ENCODE peak calls at places on chromosomes 2 and 18, in six cellular contexts. D is GM12878, T is HepG2, U is K562, C is GM12891, B is H1. Z is an unnamed sample.

GRCh38 chr2:2107627-2108026 is 223.4 kb downstream of the MYT1L start:
- DNase-seq in T (no peak), C (no peak), D (no peak), B (no peak), U (no peak), Z (no peak)

GRCh38 chr2:10889741-10890215 is 22.0 kb upstream of the KCNF1 start:
- DNase-seq in B (no peak), T (no peak), U (no peak), D (no peak), C (no peak), Z (no peak)

GRCh38 chr2:70855679-70856078 is 20.1 kb upstream of the CD207 start:
- DNase-seq in T (no peak), B (no peak), C (no peak), U (no peak), D (no peak), Z (no peak)

GRCh38 chr2:75153221-75153620 is 46.1 kb downstream of the TACR1 start:
- DNase-seq in C (no peak), U (no peak), B (no peak), D (no peak), T (peak), Z (no peak)

GRCh38 chr18:12271376-12272235 is 17.4 kb downstream of the CIDEA start:
- DNase-seq in C (peak), D (peak), T (peak), U (peak), B (no peak), Z (peak)

GRCh38 chr2:118310878-118311442 is 222.7 kb downstream of the INSIG2 start:
- DNase-seq in B (no peak), U (peak), T (no peak), D (no peak), C (no peak), Z (peak)

GRCh38 chr2:34524115-34524514 is 925.0 kb upstream of the FAM98A start:
- DNase-seq in U (no peak), C (no peak), B (no peak), D (no peak), T (no peak), Z (no peak)

GRCh38 chr2:26653207-26654060 is 12.3 kb upstream of the CIB4 start:
- DNase-seq in C (no peak), T (no peak), D (no peak), B (no peak), U (no peak), Z (no peak)

GRCh38 chr18:80009661-80010550 is 21.5 kb upstream of the TXNL4A start:
- DNase-seq in T (no peak), D (no peak), C (no peak), B (no peak), U (no peak), Z (no peak)

GRCh38 chr2:72134997-72135800 is 12.5 kb downstream of the CYP26B1 start:
- DNase-seq in D (no peak), U (no peak), B (no peak), T (no peak), C (no peak), Z (no peak)

GRCh38 chr2:223897669-223898314 is 47.3 kb downstream of the WDFY1 start:
- DNase-seq in B (no peak), D (no peak), C (no peak), T (no peak), U (no peak), Z (no peak)

GRCh38 chr2:212892193-212892592 is 259.2 kb downstream of the IKZF2 start:
- DNase-seq in U (no peak), T (peak), B (no peak), C (no peak), D (no peak), Z (no peak)

GRCh38 chr2:27262379-27263286 is at the start of gene SLC30A3:
- DNase-seq in B (no peak), U (peak), D (no peak), C (peak), T (no peak), Z (peak)

GRCh38 chr2:187842978-187843847 is 289.0 kb upstream of the TFPI start:
- DNase-seq in U (peak), T (peak), B (no peak), C (no peak), D (no peak), Z (no peak)

GRCh38 chr18:55093808-55094207 is 134.5 kb upstream of the CCDC68 start:
- DNase-seq in C (no peak), T (no peak), U (no peak), D (no peak), B (no peak), Z (no peak)

GRCh38 chr18:55089595-55089994 is 130.3 kb upstream of the CCDC68 start:
- DNase-seq in T (no peak), U (no peak), C (no peak), B (no peak), D (no peak), Z (no peak)

GRCh38 chr18:55090566-55091187 is 131.4 kb upstream of the CCDC68 start:
- DNase-seq in D (no peak), B (no peak), C (no peak), T (no peak), U (no peak), Z (no peak)

GRCh38 chr18:55093295-55093694 is 134.0 kb upstream of the CCDC68 start:
- DNase-seq in T (no peak), U (no peak), C (no peak), B (no peak), D (no peak), Z (no peak)

DNA sequence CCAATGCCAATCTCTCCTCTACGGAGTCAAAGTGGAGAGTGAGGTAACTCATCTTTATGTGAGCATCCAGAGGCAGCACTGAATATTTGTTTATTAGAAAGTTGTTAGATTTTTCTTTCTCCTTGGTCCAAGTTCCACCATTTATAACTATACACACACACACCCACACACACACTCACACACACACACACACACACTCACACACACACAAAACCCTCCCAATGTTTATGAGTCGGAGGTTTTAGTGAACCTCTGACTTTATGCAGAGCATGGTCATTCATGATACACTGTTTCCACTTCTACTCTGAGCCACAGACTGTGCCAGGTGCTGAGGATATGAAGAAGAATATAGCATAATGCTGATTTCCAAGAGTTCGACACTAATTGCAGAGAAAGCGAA is 132.9 kb upstream of the CCDC68 start:
- DNase-seq in C (no peak), T (no peak), D (no peak), B (no peak), U (no peak), Z (no peak)
- TF ChIP-seq TAF1 in C (no peak), T (no peak), D (no peak), B (no peak), U (no peak), Z (no peak)

GRCh38 chr2:73952499-73953446 is 26.1 kb downstream of the DGUOK start:
- DNase-seq in C (no peak), D (no peak), B (no peak), T (no peak), U (no peak), Z (no peak)
- TF ChIP-seq POLR2AphosphoS5 in C (no peak), D (no peak), B (no peak), T (no peak), U (no peak), Z (no peak)

GRCh38 chr18:35466815-35467623 is 30.7 kb downstream of the INO80C start:
- DNase-seq in C (no peak), B (no peak), T (no peak), D (no peak), U (no peak), Z (no peak)
- TF ChIP-seq POLR2A in C (no peak), B (no peak), T (no peak), D (no peak), U (no peak), Z (no peak)

GRCh38 chr18:23872701-23873550 is 141.6 kb upstream of the TTC39C start:
- DNase-seq in U (no peak), T (no peak), D (no peak), B (no peak), C (no peak), Z (no peak)
- TF ChIP-seq TAF1 in U (no peak), T (no peak), D (no peak), B (no peak), C (no peak), Z (no peak)

GRCh38 chr2:126406267-126406666 is 249.7 kb upstream of the GYPC start:
- DNase-seq in U (no peak), B (no peak), D (no peak), T (no peak), C (no peak), Z (no peak)
- TF ChIP-seq POLR2AphosphoS5 in U (no peak), B (no peak), D (no peak), T (no peak), C (no peak), Z (no peak)

DNA sequence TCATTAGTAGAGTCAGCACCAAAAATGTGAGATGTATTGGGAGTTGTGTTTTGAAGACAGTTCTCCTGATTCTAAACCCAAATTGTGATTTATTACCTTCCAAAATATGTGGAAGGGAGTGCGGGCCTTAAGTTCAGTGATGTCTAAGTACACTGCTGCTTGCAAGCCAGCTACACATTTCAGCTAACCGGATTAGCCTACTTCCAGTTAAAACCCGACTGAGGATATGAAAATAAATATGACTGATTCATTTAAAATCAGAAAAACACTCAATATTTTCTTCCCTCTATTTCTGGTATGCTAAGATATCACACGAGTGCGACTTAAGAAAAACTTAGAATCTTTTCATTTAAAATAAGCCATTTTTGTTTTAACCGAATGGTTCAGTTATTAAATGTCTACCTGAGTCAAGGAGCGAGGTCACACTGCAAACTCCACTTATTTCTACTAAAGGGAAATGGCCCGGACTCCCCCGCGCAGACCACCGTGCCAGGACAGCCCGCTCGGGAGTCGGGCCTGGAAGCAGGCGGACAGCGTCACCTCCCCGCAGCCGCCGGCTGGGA is 811 bp downstream of the FHL2 start:
- DNase-seq in B (no peak), T (no peak), C (no peak), U (no peak), D (no peak), Z (no peak)
- TF ChIP-seq POLR2A in B (no peak), T (no peak), C (no peak), U (no peak), D (no peak), Z (no peak)

DNA sequence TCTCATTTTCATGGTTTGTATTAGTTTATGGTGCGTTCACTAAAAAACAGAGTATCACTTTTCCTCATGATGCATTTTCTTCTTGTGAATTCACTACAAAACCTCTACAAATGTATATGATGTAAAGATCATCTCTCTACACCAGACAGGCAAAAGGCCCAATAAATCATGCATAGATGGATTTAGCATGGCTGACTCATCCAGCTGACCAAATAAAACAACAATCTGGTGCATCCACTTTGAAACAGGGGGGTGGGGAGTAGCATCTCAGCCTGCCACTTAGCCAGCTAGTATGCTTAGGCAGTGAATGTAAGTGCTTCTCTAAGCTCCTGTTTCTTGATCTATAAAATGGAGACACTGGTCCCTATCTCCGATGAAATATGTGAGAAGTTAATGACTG is 78.5 kb downstream of the SATB2 start:
- DNase-seq in T (no peak), C (no peak), D (no peak), U (peak), B (no peak), Z (no peak)
- TF ChIP-seq TAF1 in T (no peak), C (no peak), D (no peak), U (no peak), B (no peak), Z (no peak)

Z was measured in GM12892.